ENCODE peak calls at places on chromosomes 1 and 21, in six cellular contexts. K is cardiac muscle cell, A is neural progenitor cell, M is left ventricle myocardium inferior, S is right cardiac atrium, C is psoas muscle. R is an unnamed sample.

GRCh38 chr1:26092422-26092821 is 19.2 kb upstream of the PDIK1L start:
- DNase-seq in S (no peak), M (no peak), C (no peak), A (no peak), K (no peak), R (no peak)

GRCh38 chr1:226548281-226549093 is at the start of gene STUM:
- DNase-seq in K (peak; percentile 82), A (peak; percentile 81), C (peak; percentile 30), M (peak; percentile 35), S (peak; percentile 34), R (peak; percentile 16)

GRCh38 chr21:14916676-14917141 is 148.1 kb downstream of the NRIP1 start:
- DNase-seq in S (no peak), K (peak; percentile 27), C (no peak), M (no peak), A (no peak), R (no peak)

GRCh38 chr1:56866656-56867055 is 12.1 kb downstream of the C8A start:
- DNase-seq in A (no peak), C (no peak), K (no peak), S (no peak), M (no peak), R (peak; percentile 19)

GRCh38 chr1:2377751-2378440 is 13.5 kb downstream of the MORN1 start:
- DNase-seq in K (no peak), C (no peak), M (no peak), A (no peak), S (peak; percentile 11), R (no peak)

GRCh38 chr1:153346067-153346723 is 2.4 kb downstream of the PGLYRP4 start:
- DNase-seq in M (no peak), A (no peak), K (no peak), S (no peak), C (no peak), R (no peak)

GRCh38 chr1:61083014-61083798 is 845 bp downstream of the NFIA start:
- DNase-seq in A (peak; percentile 66), C (peak; percentile 46), K (peak; percentile 52), M (peak; percentile 36), S (peak; percentile 26), R (peak; percentile 37)

GRCh38 chr1:6131561-6131960 is 48.6 kb downstream of the CHD5 start:
- DNase-seq in M (no peak), C (no peak), K (no peak), S (peak; percentile 2), A (no peak), R (no peak)

GRCh38 chr1:215719569-215719968 is 152.5 kb downstream of the KCTD3 start:
- DNase-seq in A (no peak), S (no peak), C (no peak), K (no peak), M (no peak), R (no peak)

DNA sequence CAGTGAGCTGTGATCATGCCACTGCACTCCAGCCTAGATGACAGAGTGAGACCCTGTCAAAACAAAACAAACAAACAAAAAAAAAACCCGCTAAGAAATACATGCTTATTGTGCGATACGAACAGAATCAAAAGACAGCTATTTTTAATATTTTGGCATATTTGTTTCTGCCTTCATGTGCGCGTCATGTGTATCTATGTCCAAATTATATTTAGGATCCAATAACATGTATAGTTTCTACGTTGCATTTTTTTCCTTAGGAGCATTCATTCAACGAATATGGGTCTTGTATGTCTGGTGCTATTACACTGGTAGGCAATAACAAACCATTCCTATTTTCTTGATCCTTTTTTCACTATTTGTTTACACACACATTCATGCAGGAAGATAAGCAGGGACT is 1.8 kb downstream of the CD46 start:
- DNase-seq in C (no peak), M (no peak), K (no peak), A (no peak), S (no peak), R (no peak)
- H3K4me1 ChIP-seq in C (peaks cover 41% of the 10 kb centered on the region), M (peaks cover 84% of the 10 kb centered on the region), K (peaks cover 26% of the 10 kb centered on the region), A (peaks cover 10% of the 10 kb centered on the region), S (peaks cover 3% of the 10 kb centered on the region), R (peaks cover 49% of the 10 kb centered on the region)

DNA sequence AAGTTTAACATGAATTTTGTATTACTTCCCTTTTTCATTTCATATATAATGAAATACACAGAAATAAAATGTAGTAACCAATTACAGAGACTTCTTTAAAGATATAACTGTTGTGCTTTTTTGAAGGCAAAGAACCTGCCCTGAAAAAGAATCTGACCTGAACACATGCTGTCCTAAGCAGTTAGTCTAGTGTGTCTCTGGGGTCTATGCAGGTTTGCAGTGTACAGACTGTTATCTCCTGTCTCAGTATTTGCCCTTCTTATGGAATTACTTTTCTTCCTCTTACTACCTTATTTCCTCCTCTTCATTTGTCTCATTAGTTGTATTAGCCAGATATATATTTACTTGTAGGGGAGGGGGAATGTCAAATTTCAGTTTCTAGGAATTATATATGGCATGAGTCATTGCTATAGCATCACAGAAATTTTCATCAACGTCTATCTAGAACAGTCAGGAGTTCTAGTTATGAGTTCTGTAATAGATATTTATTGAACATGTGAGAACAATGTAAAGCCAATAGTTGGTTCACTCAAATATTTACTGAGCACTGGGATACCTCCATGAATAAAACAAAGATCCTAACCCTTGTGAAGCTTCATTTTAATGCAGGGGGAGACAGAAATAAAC is 28.4 kb upstream of the PLEKHO1 start:
- DNase-seq in M (no peak), C (no peak), K (no peak), S (no peak), A (no peak), R (no peak)
- H3K27ac ChIP-seq in M (no peak overlapping the region), C (no peak overlapping the region), K (no peak overlapping the region), S (no peak overlapping the region), A (no peak overlapping the region), R (no peak overlapping the region)

GRCh38 chr1:200364121-200364759 is 45.6 kb downstream of the ZNF281 start:
- DNase-seq in K (no peak), M (no peak), S (no peak), C (no peak), A (no peak), R (no peak)
- H3K4me1 ChIP-seq in K (peaks cover 10% of the 10 kb centered on the region), M (no peaks in the 10 kb centered on the region), S (no peaks in the 10 kb centered on the region), C (peaks cover 3% of the 10 kb centered on the region), A (peaks cover 34% of the 10 kb centered on the region), R (peaks cover 12% of the 10 kb centered on the region)

DNA sequence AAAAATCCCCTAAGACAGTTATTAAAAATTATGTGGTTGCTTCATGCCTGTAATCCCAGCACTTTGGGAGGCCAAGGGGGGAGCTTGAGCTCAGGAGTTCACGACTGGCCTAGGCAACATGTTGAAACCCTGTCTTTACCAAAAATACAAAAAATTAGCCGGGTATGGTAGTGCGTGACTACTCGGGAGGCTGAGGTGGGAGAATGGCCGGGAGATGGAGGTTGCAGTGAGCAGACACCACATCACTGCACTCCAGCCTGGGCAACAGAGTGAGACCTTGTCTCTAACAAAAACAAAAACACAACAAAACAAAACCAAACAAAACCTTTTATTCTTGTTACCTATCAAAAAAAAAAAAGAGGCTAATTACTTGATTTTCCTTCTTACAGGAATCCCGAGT is 2.1 kb downstream of the ELK4 start:
- DNase-seq in S (no peak), C (no peak), M (no peak), A (no peak), K (no peak), R (no peak)
- H3K27ac ChIP-seq in S (no peak overlapping the region), C (peak overlapping the region; percentile 98), M (peak overlapping the region; percentile 96), A (no peak overlapping the region), K (peak overlapping the region; percentile 99), R (peak overlapping the region; percentile 95)

GRCh38 chr1:20185834-20186782 is at the start of the genes PLA2G2C and UBXN10:
- DNase-seq in K (peak; percentile 66), A (peak; percentile 67), M (peak; percentile 59), S (peak; percentile 81), C (peak; percentile 55), R (no peak)
- H3K4me1 ChIP-seq in K (no peaks in the 10 kb centered on the region), A (no peaks in the 10 kb centered on the region), M (peaks cover 31% of the 10 kb centered on the region), S (no peaks in the 10 kb centered on the region), C (no peaks in the 10 kb centered on the region), R (no peaks in the 10 kb centered on the region)

GRCh38 chr1:165885305-165885694 is 57.9 kb downstream of the UCK2 start:
- DNase-seq in A (no peak), C (no peak), S (no peak), K (no peak), M (no peak), R (no peak)
- H3K27ac ChIP-seq in A (no peak overlapping the region), C (no peak overlapping the region), S (no peak overlapping the region), K (no peak overlapping the region), M (no peak overlapping the region), R (no peak overlapping the region)

GRCh38 chr1:21906173-21907078 is 30.7 kb downstream of the HSPG2 start:
- DNase-seq in A (no peak), S (peak; percentile 92), K (no peak), M (peak; percentile 88), C (peak; percentile 91), R (no peak)
- H3K4me1 ChIP-seq in A (peaks cover 32% of the 10 kb centered on the region), S (peaks cover 60% of the 10 kb centered on the region), K (peaks cover 60% of the 10 kb centered on the region), M (peaks cover 100% of the 10 kb centered on the region), C (peaks cover 76% of the 10 kb centered on the region), R (peaks cover 39% of the 10 kb centered on the region)

GRCh38 chr1:67696708-67697107 is 11.7 kb downstream of the GADD45A start:
- DNase-seq in K (no peak), C (no peak), A (no peak), M (no peak), S (no peak), R (no peak)

GRCh38 chr1:67700220-67700619 is 15.2 kb downstream of the GADD45A start:
- DNase-seq in S (no peak), A (no peak), C (no peak), K (no peak), M (no peak), R (no peak)

GRCh38 chr1:67701876-67702275 is 16.9 kb downstream of the GADD45A start:
- DNase-seq in M (no peak), K (no peak), A (no peak), S (no peak), C (no peak), R (no peak)

GRCh38 chr1:67704351-67704750 is 19.4 kb downstream of the GADD45A start:
- DNase-seq in K (no peak), S (no peak), A (no peak), C (no peak), M (no peak), R (no peak)

GRCh38 chr1:67700692-67701410 is 15.8 kb downstream of the GADD45A start:
- DNase-seq in S (peak; percentile 32), C (no peak), A (peak; percentile 58), K (peak; percentile 73), M (no peak), R (no peak)
- H3K27ac ChIP-seq in S (no peak overlapping the region), C (no peak overlapping the region), A (no peak overlapping the region), K (peak overlapping the region; percentile 85), M (no peak overlapping the region), R (no peak overlapping the region)